ENCODE peak calls at places on chromosomes 7 and 10, in four cellular contexts. One of them, this sample, is unnamed.

GRCh38 chr10:84715911-84716310 is 387.5 kb downstream of the CCSER2 start:
- DNase-seq in choroid plexus epithelial cell: peak; percentile 54
- DNase-seq in stimulated activated CD4-positive, alpha-beta T cell treated with anti-CD3 and anti-CD28 coated beads, Interleukin-2, amount 100 ng/mL, for 24 hours: no peak
- DNase-seq in C1 segment of cervical spinal cord: no peak
- DNase-seq in this sample: peak; percentile 12

GRCh38 chr10:34305189-34305588 is 509.9 kb downstream of the PARD3 start:
- DNase-seq in choroid plexus epithelial cell: no peak
- DNase-seq in C1 segment of cervical spinal cord: no peak
- DNase-seq in stimulated activated CD4-positive, alpha-beta T cell treated with anti-CD3 and anti-CD28 coated beads, Interleukin-2, amount 100 ng/mL, for 24 hours: no peak
- DNase-seq in this sample: no peak

GRCh38 chr7:33250421-33250827 is 121.1 kb downstream of the BBS9 start:
- DNase-seq in choroid plexus epithelial cell: peak; percentile 87
- DNase-seq in C1 segment of cervical spinal cord: no peak
- DNase-seq in stimulated activated CD4-positive, alpha-beta T cell treated with anti-CD3 and anti-CD28 coated beads, Interleukin-2, amount 100 ng/mL, for 24 hours: no peak
- DNase-seq in this sample: peak; percentile 94

GRCh38 chr10:73763343-73763742 is 18.5 kb upstream of the CHCHD1 start:
- DNase-seq in stimulated activated CD4-positive, alpha-beta T cell treated with anti-CD3 and anti-CD28 coated beads, Interleukin-2, amount 100 ng/mL, for 24 hours: no peak
- DNase-seq in choroid plexus epithelial cell: no peak
- DNase-seq in C1 segment of cervical spinal cord: no peak
- DNase-seq in this sample: no peak

GRCh38 chr10:62462456-62462855 is 88.3 kb downstream of the ZNF365 start:
- DNase-seq in C1 segment of cervical spinal cord: no peak
- DNase-seq in stimulated activated CD4-positive, alpha-beta T cell treated with anti-CD3 and anti-CD28 coated beads, Interleukin-2, amount 100 ng/mL, for 24 hours: no peak
- DNase-seq in choroid plexus epithelial cell: no peak
- DNase-seq in this sample: no peak

GRCh38 chr10:27742195-27742925 is 3.3 kb downstream of the MKX start:
- DNase-seq in choroid plexus epithelial cell: peak; percentile 83
- DNase-seq in C1 segment of cervical spinal cord: peak; percentile 33
- DNase-seq in stimulated activated CD4-positive, alpha-beta T cell treated with anti-CD3 and anti-CD28 coated beads, Interleukin-2, amount 100 ng/mL, for 24 hours: peak; percentile 85
- DNase-seq in this sample: peak; percentile 76

GRCh38 chr10:17850526-17850925 is 41.4 kb downstream of the MRC1 start:
- DNase-seq in C1 segment of cervical spinal cord: no peak
- DNase-seq in stimulated activated CD4-positive, alpha-beta T cell treated with anti-CD3 and anti-CD28 coated beads, Interleukin-2, amount 100 ng/mL, for 24 hours: no peak
- DNase-seq in choroid plexus epithelial cell: no peak
- DNase-seq in this sample: no peak

GRCh38 chr7:121076350-121077164 is 88.0 kb downstream of the CPED1 start:
- DNase-seq in stimulated activated CD4-positive, alpha-beta T cell treated with anti-CD3 and anti-CD28 coated beads, Interleukin-2, amount 100 ng/mL, for 24 hours: no peak
- DNase-seq in choroid plexus epithelial cell: peak; percentile 94
- DNase-seq in C1 segment of cervical spinal cord: no peak
- DNase-seq in this sample: peak; percentile 79

GRCh38 chr7:147400221-147400689 is 1190.3 kb upstream of the C7orf33 start:
- DNase-seq in choroid plexus epithelial cell: peak; percentile 80
- DNase-seq in stimulated activated CD4-positive, alpha-beta T cell treated with anti-CD3 and anti-CD28 coated beads, Interleukin-2, amount 100 ng/mL, for 24 hours: no peak
- DNase-seq in C1 segment of cervical spinal cord: no peak
- DNase-seq in this sample: peak; percentile 74

GRCh38 chr7:133940368-133940767 is 186.8 kb upstream of the LRGUK start:
- DNase-seq in choroid plexus epithelial cell: no peak
- DNase-seq in stimulated activated CD4-positive, alpha-beta T cell treated with anti-CD3 and anti-CD28 coated beads, Interleukin-2, amount 100 ng/mL, for 24 hours: no peak
- DNase-seq in C1 segment of cervical spinal cord: no peak
- DNase-seq in this sample: no peak

GRCh38 chr7:69537691-69538090 is 60.6 kb upstream of the AUTS2 start:
- DNase-seq in stimulated activated CD4-positive, alpha-beta T cell treated with anti-CD3 and anti-CD28 coated beads, Interleukin-2, amount 100 ng/mL, for 24 hours: no peak
- DNase-seq in choroid plexus epithelial cell: no peak
- DNase-seq in C1 segment of cervical spinal cord: no peak
- DNase-seq in this sample: no peak

GRCh38 chr10:61793760-61794713 is 107.5 kb upstream of the ARID5B start:
- DNase-seq in C1 segment of cervical spinal cord: no peak
- DNase-seq in choroid plexus epithelial cell: peak; percentile 48
- DNase-seq in stimulated activated CD4-positive, alpha-beta T cell treated with anti-CD3 and anti-CD28 coated beads, Interleukin-2, amount 100 ng/mL, for 24 hours: no peak
- DNase-seq in this sample: peak; percentile 67